ENCODE peak calls at places on chromosomes 12 and 14, in seven cellular contexts. One of them, this sample, is unnamed.

GRCh38 chr14:95047754-95048153 is 109.6 kb downstream of the DICER1 start:
- DNase-seq in psoas muscle: no peak
- DNase-seq in fibroblast of mammary gland: no peak
- DNase-seq in dorsolateral prefrontal cortex: peak; percentile 2
- DNase-seq in fibroblast of lung: no peak
- DNase-seq in AG09319: no peak
- DNase-seq in endodermal cell: peak; percentile 11
- DNase-seq in this sample: no peak

GRCh38 chr12:121803861-121804416 is at the start of gene SETD1B:
- DNase-seq in dorsolateral prefrontal cortex: peak; percentile 65
- DNase-seq in fibroblast of lung: peak; percentile 61
- DNase-seq in AG09319: no peak
- DNase-seq in endodermal cell: peak; percentile 88
- DNase-seq in psoas muscle: peak; percentile 58
- DNase-seq in fibroblast of mammary gland: peak; percentile 62
- DNase-seq in this sample: no peak

GRCh38 chr12:123278150-123278627 is 6.5 kb upstream of the CDK2AP1 start:
- DNase-seq in AG09319: no peak
- DNase-seq in endodermal cell: no peak
- DNase-seq in fibroblast of mammary gland: no peak
- DNase-seq in psoas muscle: no peak
- DNase-seq in dorsolateral prefrontal cortex: no peak
- DNase-seq in fibroblast of lung: no peak
- DNase-seq in this sample: no peak

GRCh38 chr12:30420561-30420960 is 275.1 kb downstream of the IPO8 start:
- DNase-seq in fibroblast of mammary gland: peak; percentile 54
- DNase-seq in endodermal cell: no peak
- DNase-seq in dorsolateral prefrontal cortex: no peak
- DNase-seq in AG09319: no peak
- DNase-seq in fibroblast of lung: no peak
- DNase-seq in psoas muscle: no peak
- DNase-seq in this sample: no peak

GRCh38 chr12:20946732-20947131 is 136.2 kb downstream of the SLCO1B3 start:
- DNase-seq in fibroblast of mammary gland: peak; percentile 16
- DNase-seq in fibroblast of lung: no peak
- DNase-seq in dorsolateral prefrontal cortex: no peak
- DNase-seq in AG09319: no peak
- DNase-seq in endodermal cell: peak; percentile 83
- DNase-seq in psoas muscle: no peak
- DNase-seq in this sample: no peak

GRCh38 chr14:31770271-31770670 is 209.1 kb downstream of the NUBPL start:
- DNase-seq in fibroblast of lung: peak; percentile 6
- DNase-seq in psoas muscle: peak; percentile 50
- DNase-seq in dorsolateral prefrontal cortex: no peak
- DNase-seq in fibroblast of mammary gland: peak; percentile 56
- DNase-seq in endodermal cell: no peak
- DNase-seq in AG09319: no peak
- DNase-seq in this sample: no peak

GRCh38 chr14:35474323-35474722 is 59.6 kb upstream of the INSM2 start:
- DNase-seq in psoas muscle: no peak
- DNase-seq in dorsolateral prefrontal cortex: no peak
- DNase-seq in endodermal cell: no peak
- DNase-seq in fibroblast of lung: no peak
- DNase-seq in fibroblast of mammary gland: no peak
- DNase-seq in AG09319: no peak
- DNase-seq in this sample: no peak

GRCh38 chr12:7678744-7679143 is 13.0 kb upstream of the APOBEC1 start:
- DNase-seq in fibroblast of mammary gland: peak; percentile 6
- DNase-seq in endodermal cell: no peak
- DNase-seq in AG09319: no peak
- DNase-seq in fibroblast of lung: no peak
- DNase-seq in psoas muscle: no peak
- DNase-seq in dorsolateral prefrontal cortex: no peak
- DNase-seq in this sample: no peak

GRCh38 chr14:23561259-23561658 is 5.2 kb downstream of the THTPA start:
- DNase-seq in endodermal cell: no peak
- DNase-seq in dorsolateral prefrontal cortex: no peak
- DNase-seq in psoas muscle: no peak
- DNase-seq in fibroblast of lung: no peak
- DNase-seq in fibroblast of mammary gland: no peak
- DNase-seq in AG09319: no peak
- DNase-seq in this sample: no peak

GRCh38 chr12:89082354-89082753 is 269.9 kb downstream of the DUSP6 start:
- DNase-seq in psoas muscle: no peak
- DNase-seq in fibroblast of mammary gland: peak; percentile 75
- DNase-seq in endodermal cell: no peak
- DNase-seq in dorsolateral prefrontal cortex: no peak
- DNase-seq in AG09319: no peak
- DNase-seq in fibroblast of lung: no peak
- DNase-seq in this sample: no peak

GRCh38 chr12:92648242-92649031 is 54.4 kb upstream of the PLEKHG7 start:
- DNase-seq in AG09319: no peak
- DNase-seq in fibroblast of mammary gland: peak; percentile 14
- DNase-seq in endodermal cell: peak; percentile 57
- DNase-seq in psoas muscle: no peak
- DNase-seq in fibroblast of lung: no peak
- DNase-seq in dorsolateral prefrontal cortex: no peak
- DNase-seq in this sample: no peak

GRCh38 chr12:75816892-75817291 is 214.7 kb downstream of the PHLDA1 start:
- DNase-seq in AG09319: no peak
- DNase-seq in fibroblast of lung: peak; percentile 75
- DNase-seq in endodermal cell: no peak
- DNase-seq in psoas muscle: no peak
- DNase-seq in dorsolateral prefrontal cortex: no peak
- DNase-seq in fibroblast of mammary gland: peak; percentile 95
- DNase-seq in this sample: no peak

GRCh38 chr12:94649349-94650142 is 811 bp downstream of the TMCC3 start:
- DNase-seq in fibroblast of lung: peak; percentile 52
- DNase-seq in psoas muscle: peak; percentile 64
- DNase-seq in AG09319: no peak
- DNase-seq in dorsolateral prefrontal cortex: peak; percentile 67
- DNase-seq in fibroblast of mammary gland: peak; percentile 36
- DNase-seq in endodermal cell: peak; percentile 89
- DNase-seq in this sample: no peak

GRCh38 chr12:85076688-85077430 is 40.7 kb downstream of the LRRIQ1 start:
- DNase-seq in endodermal cell: peak; percentile 45
- DNase-seq in fibroblast of lung: peak; percentile 83
- DNase-seq in psoas muscle: no peak
- DNase-seq in AG09319: peak; percentile 62
- DNase-seq in fibroblast of mammary gland: peak; percentile 81
- DNase-seq in dorsolateral prefrontal cortex: no peak
- DNase-seq in this sample: peak; percentile 10
- TF ChIP-seq CTCF in endodermal cell: peak; percentile 79
- TF ChIP-seq CTCF in fibroblast of lung: peak; percentile 59
- TF ChIP-seq CTCF in psoas muscle: peak; percentile 21
- TF ChIP-seq CTCF in AG09319: peak; percentile 53
- TF ChIP-seq CTCF in fibroblast of mammary gland: peak; percentile 46
- TF ChIP-seq CTCF in dorsolateral prefrontal cortex: peak; percentile 60
- TF ChIP-seq CTCF in this sample: peak; percentile 63

DNA sequence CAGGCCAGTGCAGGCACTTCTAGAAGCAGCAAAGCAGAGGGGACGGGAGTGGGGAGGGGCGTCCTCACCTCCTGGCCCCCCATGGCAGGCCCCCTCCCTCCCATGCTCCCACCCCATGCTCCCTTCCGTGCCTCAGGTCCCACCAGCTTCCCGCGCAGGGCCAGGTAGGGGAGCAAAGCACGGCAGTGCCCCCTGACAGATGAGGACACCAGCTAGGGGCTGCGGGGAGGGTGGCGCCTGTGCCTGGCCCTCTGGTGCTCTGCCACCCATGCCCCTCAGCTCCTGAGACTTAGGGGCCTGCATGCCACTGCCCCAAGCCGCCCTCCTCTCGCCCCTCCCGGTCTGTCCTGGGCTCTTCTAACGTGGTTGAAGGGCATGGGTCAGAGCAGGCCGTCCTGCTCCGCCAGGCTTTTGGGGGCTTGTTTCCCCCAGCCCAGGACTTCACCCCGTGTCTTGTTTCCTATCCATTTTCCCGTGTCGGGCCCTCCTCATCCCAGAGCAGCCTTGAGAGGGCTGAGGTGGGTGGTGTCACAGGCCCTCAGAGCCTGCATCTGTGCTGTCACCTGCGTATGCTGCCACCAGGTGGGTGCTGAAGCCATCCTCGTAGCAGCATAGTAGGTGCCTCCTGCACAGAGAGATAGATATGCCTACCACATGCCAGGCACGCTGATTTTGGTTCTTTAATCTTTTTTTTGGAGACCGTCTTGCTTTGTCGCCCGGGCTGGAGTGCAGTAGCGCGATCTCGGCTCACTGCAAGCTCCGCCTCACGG is 10.2 kb downstream of the TRMT61A start:
- DNase-seq in endodermal cell: no peak
- DNase-seq in dorsolateral prefrontal cortex: no peak
- DNase-seq in fibroblast of lung: no peak
- DNase-seq in psoas muscle: peak; percentile 23
- DNase-seq in fibroblast of mammary gland: no peak
- DNase-seq in AG09319: no peak
- DNase-seq in this sample: no peak
- TF ChIP-seq CTCF in endodermal cell: peak; percentile 48
- TF ChIP-seq CTCF in dorsolateral prefrontal cortex: no peak
- TF ChIP-seq CTCF in fibroblast of lung: no peak
- TF ChIP-seq CTCF in psoas muscle: no peak
- TF ChIP-seq CTCF in fibroblast of mammary gland: no peak
- TF ChIP-seq CTCF in AG09319: no peak
- TF ChIP-seq CTCF in this sample: no peak

GRCh38 chr14:83004456-83005006 is 1470.9 kb upstream of the SEL1L start:
- DNase-seq in fibroblast of lung: no peak
- DNase-seq in endodermal cell: peak; percentile 51
- DNase-seq in AG09319: no peak
- DNase-seq in psoas muscle: no peak
- DNase-seq in dorsolateral prefrontal cortex: no peak
- DNase-seq in fibroblast of mammary gland: no peak
- DNase-seq in this sample: no peak

DNA sequence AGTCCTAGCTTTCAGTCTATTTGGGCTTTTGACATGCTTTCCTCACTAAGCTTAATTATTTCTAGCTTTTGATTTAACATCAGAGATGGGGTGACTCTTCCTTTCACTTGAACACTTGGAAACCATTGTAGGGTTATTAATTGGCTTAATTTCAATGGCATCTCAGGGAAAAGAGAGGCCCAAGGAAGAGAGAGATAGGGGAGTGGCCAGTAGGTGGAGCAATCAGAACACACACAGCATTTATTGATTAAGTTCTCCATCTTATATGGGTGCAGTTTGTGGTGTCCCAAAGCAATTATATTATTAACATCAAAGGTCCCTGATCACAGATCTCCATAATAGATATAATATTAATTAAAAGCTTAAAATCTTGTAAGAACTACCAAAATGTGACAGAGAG is 1466.1 kb upstream of the SEL1L start:
- DNase-seq in fibroblast of mammary gland: peak; percentile 4
- DNase-seq in AG09319: no peak
- DNase-seq in dorsolateral prefrontal cortex: no peak
- DNase-seq in psoas muscle: no peak
- DNase-seq in fibroblast of lung: peak; percentile 14
- DNase-seq in endodermal cell: peak; percentile 58
- DNase-seq in this sample: no peak
- TF ChIP-seq CTCF in fibroblast of mammary gland: peak; percentile 12
- TF ChIP-seq CTCF in AG09319: peak; percentile 48
- TF ChIP-seq CTCF in dorsolateral prefrontal cortex: no peak
- TF ChIP-seq CTCF in psoas muscle: no peak
- TF ChIP-seq CTCF in fibroblast of lung: peak; percentile 41
- TF ChIP-seq CTCF in endodermal cell: peak; percentile 79
- TF ChIP-seq CTCF in this sample: peak; percentile 54

DNA sequence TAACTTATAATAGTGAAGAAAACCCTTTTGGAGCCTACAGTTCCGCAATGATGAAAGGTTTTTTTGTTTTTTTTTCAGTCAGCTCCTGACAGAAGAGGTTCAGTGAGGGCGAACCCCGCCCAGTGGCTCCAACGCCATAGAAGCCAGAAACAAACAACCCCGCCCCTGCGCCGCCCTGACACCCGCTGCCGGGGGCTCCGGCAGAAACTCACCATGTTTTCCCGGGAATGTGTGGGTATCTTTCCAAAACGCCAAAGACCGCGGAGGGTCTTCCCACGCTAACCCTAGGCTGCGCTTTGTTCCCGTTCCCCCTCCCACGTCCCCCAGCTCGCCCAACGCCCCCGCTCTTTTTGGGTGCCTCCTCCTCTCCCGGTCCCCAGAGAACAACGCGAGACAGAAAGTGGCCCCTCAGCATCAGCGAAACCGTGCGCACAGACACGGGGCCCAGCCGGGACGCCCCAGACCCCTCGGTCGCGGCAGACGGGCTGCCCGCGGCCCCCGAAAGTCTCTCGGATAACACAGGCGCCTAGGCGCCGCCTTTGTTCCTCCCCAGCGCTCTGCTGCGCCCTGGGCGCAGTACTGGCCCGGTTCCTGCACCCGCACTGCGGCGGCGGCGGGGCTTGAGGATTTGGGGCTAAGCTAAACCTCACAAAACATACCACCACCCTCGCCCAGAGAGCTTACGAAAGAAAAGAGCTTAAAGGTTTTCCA is 520 bp downstream of the TUBA1A start:
- DNase-seq in dorsolateral prefrontal cortex: peak; percentile 83
- DNase-seq in psoas muscle: peak; percentile 81
- DNase-seq in AG09319: peak; percentile 45
- DNase-seq in fibroblast of mammary gland: peak; percentile 69
- DNase-seq in endodermal cell: peak; percentile 87
- DNase-seq in fibroblast of lung: peak; percentile 79
- DNase-seq in this sample: no peak
- TF ChIP-seq CTCF in dorsolateral prefrontal cortex: no peak
- TF ChIP-seq CTCF in psoas muscle: no peak
- TF ChIP-seq CTCF in AG09319: no peak
- TF ChIP-seq CTCF in fibroblast of mammary gland: no peak
- TF ChIP-seq CTCF in endodermal cell: peak; percentile 11
- TF ChIP-seq CTCF in fibroblast of lung: no peak
- TF ChIP-seq CTCF in this sample: peak; percentile 1

DNA sequence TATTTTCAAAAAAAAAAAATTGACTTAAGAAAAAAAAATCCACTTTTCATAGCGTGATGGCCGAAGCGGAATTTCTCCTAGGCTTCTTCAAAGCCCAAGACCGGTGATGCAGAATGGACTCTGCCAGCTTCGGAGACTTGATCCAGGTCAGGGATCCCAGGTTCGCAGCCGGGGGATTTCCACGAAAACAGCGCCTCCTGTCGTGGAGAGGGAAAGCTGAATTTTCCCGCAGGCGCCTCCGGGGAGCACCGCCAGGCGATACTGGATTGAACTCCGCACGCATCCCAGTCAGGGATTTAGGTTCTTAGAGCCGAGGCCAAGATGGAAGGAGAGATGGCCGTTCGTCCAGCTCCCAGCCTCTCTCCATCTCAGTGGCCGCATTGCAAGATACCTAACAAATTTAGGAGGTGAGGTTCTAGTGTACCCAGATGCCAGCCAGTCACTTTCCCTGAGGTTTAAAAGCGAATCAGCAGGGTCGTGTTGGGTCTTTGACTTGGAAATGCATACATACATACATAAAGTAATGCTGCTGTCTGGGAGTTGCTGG is 2.2 kb downstream of the TTC6 start:
- DNase-seq in AG09319: no peak
- DNase-seq in psoas muscle: no peak
- DNase-seq in fibroblast of mammary gland: peak; percentile 30
- DNase-seq in endodermal cell: peak; percentile 86
- DNase-seq in fibroblast of lung: no peak
- DNase-seq in dorsolateral prefrontal cortex: no peak
- DNase-seq in this sample: no peak
- TF ChIP-seq CTCF in AG09319: peak; percentile 33
- TF ChIP-seq CTCF in psoas muscle: no peak
- TF ChIP-seq CTCF in fibroblast of mammary gland: peak; percentile 52
- TF ChIP-seq CTCF in endodermal cell: peak; percentile 82
- TF ChIP-seq CTCF in fibroblast of lung: peak; percentile 59
- TF ChIP-seq CTCF in dorsolateral prefrontal cortex: no peak
- TF ChIP-seq CTCF in this sample: no peak